ENCODE peak calls at places on chromosomes 7 and 10, in four cellular contexts. K is foreskin fibroblast, Z is activated gamma-delta T cell, L is non-pigmented ciliary epithelial cell. V is an unnamed sample.

GRCh38 chr7:2680256-2680655 is 7.7 kb upstream of the AMZ1 start:
- DNase-seq in L (no peak), Z (no peak), K (no peak), V (no peak)

GRCh38 chr10:133031541-133032125 is 56.1 kb upstream of the ADGRA1 start:
- DNase-seq in L (no peak), Z (no peak), K (no peak), V (no peak)

GRCh38 chr7:131899271-131900030 is 343.0 kb upstream of the PODXL start:
- DNase-seq in Z (no peak), K (no peak), L (no peak), V (no peak)

GRCh38 chr10:101032637-101033201 is 1.7 kb downstream of the SFXN3 start:
- DNase-seq in Z (no peak), L (peak; percentile 68), K (peak; percentile 95), V (peak; percentile 73)

GRCh38 chr7:158863611-158864506 is 7.5 kb downstream of the DYNC2I1 start:
- DNase-seq in K (peak; percentile 76), L (no peak), Z (no peak), V (peak; percentile 58)

GRCh38 chr7:100674441-100675407 is 1.2 kb downstream of the GNB2 start:
- DNase-seq in Z (peak; percentile 56), L (no peak), K (peak; percentile 47), V (peak; percentile 47)

GRCh38 chr10:96902762-96903358 is 70.8 kb downstream of the LCOR start:
- DNase-seq in K (no peak), Z (no peak), L (no peak), V (no peak)

GRCh38 chr7:37489703-37490102 is 41.0 kb upstream of the ELMO1 start:
- DNase-seq in L (no peak), Z (no peak), K (no peak), V (no peak)

GRCh38 chr10:84329986-84330651 is 1.7 kb downstream of the CCSER2 start:
- DNase-seq in L (no peak), Z (no peak), K (no peak), V (no peak)

GRCh38 chr7:45570797-45571196 is 3.4 kb upstream of the ADCY1 start:
- DNase-seq in Z (no peak), L (no peak), K (no peak), V (no peak)